ENCODE peak calls at places on chromosomes 12 and 14, in seven cellular contexts. One of them, this sample, is unnamed.

GRCh38 chr12:63021126-63021525 is 86.2 kb upstream of the PPM1H start:
- DNase-seq in stromal cell of bone marrow: no peak
- DNase-seq in activated naive CD4-positive, alpha-beta T cell: no peak
- DNase-seq in omental fat pad: no peak
- DNase-seq in naive B cell: no peak
- DNase-seq in pancreas: no peak
- DNase-seq in neural crest cell: no peak
- DNase-seq in this sample: no peak

GRCh38 chr14:30005114-30005698 is 77.6 kb upstream of the PRKD1 start:
- DNase-seq in omental fat pad: no peak
- DNase-seq in activated naive CD4-positive, alpha-beta T cell: no peak
- DNase-seq in stromal cell of bone marrow: peak
- DNase-seq in pancreas: no peak
- DNase-seq in neural crest cell: no peak
- DNase-seq in naive B cell: no peak
- DNase-seq in this sample: peak

GRCh38 chr14:68346540-68347232 is 446.2 kb downstream of the ZFP36L1 start:
- DNase-seq in stromal cell of bone marrow: no peak
- DNase-seq in activated naive CD4-positive, alpha-beta T cell: no peak
- DNase-seq in omental fat pad: no peak
- DNase-seq in naive B cell: no peak
- DNase-seq in pancreas: no peak
- DNase-seq in neural crest cell: no peak
- DNase-seq in this sample: no peak

GRCh38 chr14:61524936-61525292 is 170.4 kb upstream of the HIF1A start:
- DNase-seq in stromal cell of bone marrow: no peak
- DNase-seq in pancreas: no peak
- DNase-seq in neural crest cell: no peak
- DNase-seq in activated naive CD4-positive, alpha-beta T cell: no peak
- DNase-seq in omental fat pad: no peak
- DNase-seq in naive B cell: no peak
- DNase-seq in this sample: no peak

GRCh38 chr14:92549096-92549852 is 35.7 kb downstream of the RIN3 start:
- DNase-seq in omental fat pad: no peak
- DNase-seq in neural crest cell: no peak
- DNase-seq in stromal cell of bone marrow: no peak
- DNase-seq in naive B cell: no peak
- DNase-seq in pancreas: no peak
- DNase-seq in activated naive CD4-positive, alpha-beta T cell: no peak
- DNase-seq in this sample: no peak

GRCh38 chr14:67473290-67474082 is 15.0 kb downstream of the TMEM229B start:
- DNase-seq in activated naive CD4-positive, alpha-beta T cell: no peak
- DNase-seq in naive B cell: no peak
- DNase-seq in omental fat pad: no peak
- DNase-seq in stromal cell of bone marrow: no peak
- DNase-seq in pancreas: no peak
- DNase-seq in neural crest cell: no peak
- DNase-seq in this sample: no peak

GRCh38 chr14:72614365-72614764 is 279.5 kb downstream of the DPF3 start:
- DNase-seq in naive B cell: no peak
- DNase-seq in neural crest cell: no peak
- DNase-seq in omental fat pad: no peak
- DNase-seq in stromal cell of bone marrow: no peak
- DNase-seq in pancreas: no peak
- DNase-seq in activated naive CD4-positive, alpha-beta T cell: no peak
- DNase-seq in this sample: no peak

GRCh38 chr14:62289471-62289870 is 527.3 kb downstream of the SNAPC1 start:
- DNase-seq in neural crest cell: no peak
- DNase-seq in omental fat pad: no peak
- DNase-seq in naive B cell: no peak
- DNase-seq in activated naive CD4-positive, alpha-beta T cell: no peak
- DNase-seq in stromal cell of bone marrow: no peak
- DNase-seq in pancreas: no peak
- DNase-seq in this sample: no peak

GRCh38 chr14:105600939-105601359 is 74.6 kb downstream of the TMEM121 start:
- DNase-seq in stromal cell of bone marrow: no peak
- DNase-seq in naive B cell: no peak
- DNase-seq in omental fat pad: no peak
- DNase-seq in neural crest cell: no peak
- DNase-seq in pancreas: no peak
- DNase-seq in activated naive CD4-positive, alpha-beta T cell: no peak
- DNase-seq in this sample: no peak

GRCh38 chr12:54253240-54253639 is 26.7 kb downstream of the CBX5 start:
- DNase-seq in omental fat pad: no peak
- DNase-seq in neural crest cell: no peak
- DNase-seq in stromal cell of bone marrow: no peak
- DNase-seq in activated naive CD4-positive, alpha-beta T cell: no peak
- DNase-seq in naive B cell: no peak
- DNase-seq in pancreas: no peak
- DNase-seq in this sample: no peak

GRCh38 chr12:41505001-41505400 is 316.9 kb downstream of the PDZRN4 start:
- DNase-seq in naive B cell: no peak
- DNase-seq in omental fat pad: no peak
- DNase-seq in stromal cell of bone marrow: no peak
- DNase-seq in activated naive CD4-positive, alpha-beta T cell: no peak
- DNase-seq in pancreas: no peak
- DNase-seq in neural crest cell: no peak
- DNase-seq in this sample: no peak

GRCh38 chr14:54564799-54565235 is 2.1 kb upstream of the SAMD4A start:
- DNase-seq in neural crest cell: no peak
- DNase-seq in pancreas: no peak
- DNase-seq in omental fat pad: no peak
- DNase-seq in naive B cell: no peak
- DNase-seq in activated naive CD4-positive, alpha-beta T cell: no peak
- DNase-seq in stromal cell of bone marrow: no peak
- DNase-seq in this sample: peak

GRCh38 chr12:80190001-80190400 is 90.7 kb downstream of the OTOGL start:
- DNase-seq in stromal cell of bone marrow: no peak
- DNase-seq in activated naive CD4-positive, alpha-beta T cell: no peak
- DNase-seq in neural crest cell: no peak
- DNase-seq in naive B cell: no peak
- DNase-seq in omental fat pad: no peak
- DNase-seq in pancreas: no peak
- DNase-seq in this sample: no peak

GRCh38 chr14:100106661-100107112 is 41.5 kb downstream of the EVL start:
- DNase-seq in stromal cell of bone marrow: no peak
- DNase-seq in omental fat pad: no peak
- DNase-seq in activated naive CD4-positive, alpha-beta T cell: no peak
- DNase-seq in neural crest cell: no peak
- DNase-seq in naive B cell: no peak
- DNase-seq in pancreas: no peak
- DNase-seq in this sample: no peak

GRCh38 chr14:99726538-99727095 is 42.5 kb downstream of the CYP46A1 start:
- DNase-seq in naive B cell: no peak
- DNase-seq in stromal cell of bone marrow: no peak
- DNase-seq in pancreas: no peak
- DNase-seq in omental fat pad: peak
- DNase-seq in activated naive CD4-positive, alpha-beta T cell: no peak
- DNase-seq in neural crest cell: no peak
- DNase-seq in this sample: no peak

GRCh38 chr12:32615441-32615840 is 63.7 kb upstream of the DNM1L start:
- DNase-seq in neural crest cell: no peak
- DNase-seq in naive B cell: no peak
- DNase-seq in activated naive CD4-positive, alpha-beta T cell: no peak
- DNase-seq in stromal cell of bone marrow: no peak
- DNase-seq in pancreas: no peak
- DNase-seq in omental fat pad: no peak
- DNase-seq in this sample: no peak

GRCh38 chr12:31589582-31589895 is 1.4 kb downstream of the DENND5B start:
- DNase-seq in activated naive CD4-positive, alpha-beta T cell: no peak
- DNase-seq in naive B cell: peak
- DNase-seq in stromal cell of bone marrow: no peak
- DNase-seq in omental fat pad: no peak
- DNase-seq in neural crest cell: no peak
- DNase-seq in pancreas: no peak
- DNase-seq in this sample: no peak

GRCh38 chr12:100573499-100574261 is at the start of gene GAS2L3:
- DNase-seq in stromal cell of bone marrow: peak
- DNase-seq in neural crest cell: peak
- DNase-seq in pancreas: peak
- DNase-seq in naive B cell: peak
- DNase-seq in activated naive CD4-positive, alpha-beta T cell: no peak
- DNase-seq in omental fat pad: peak
- DNase-seq in this sample: peak

GRCh38 chr14:103136388-103137271 is 13.4 kb downstream of the TNFAIP2 start:
- DNase-seq in naive B cell: no peak
- DNase-seq in pancreas: no peak
- DNase-seq in neural crest cell: no peak
- DNase-seq in omental fat pad: no peak
- DNase-seq in stromal cell of bone marrow: no peak
- DNase-seq in activated naive CD4-positive, alpha-beta T cell: no peak
- DNase-seq in this sample: no peak

GRCh38 chr14:93073366-93073722 is 42.4 kb downstream of the ITPK1 start:
- DNase-seq in pancreas: no peak
- DNase-seq in neural crest cell: no peak
- DNase-seq in stromal cell of bone marrow: no peak
- DNase-seq in omental fat pad: no peak
- DNase-seq in naive B cell: no peak
- DNase-seq in activated naive CD4-positive, alpha-beta T cell: no peak
- DNase-seq in this sample: no peak

GRCh38 chr12:76002598-76003262 is 28.8 kb downstream of the PHLDA1 start:
- DNase-seq in omental fat pad: no peak
- DNase-seq in activated naive CD4-positive, alpha-beta T cell: no peak
- DNase-seq in pancreas: no peak
- DNase-seq in naive B cell: no peak
- DNase-seq in stromal cell of bone marrow: no peak
- DNase-seq in neural crest cell: no peak
- DNase-seq in this sample: no peak

GRCh38 chr14:51562816-51563215 is 88.9 kb upstream of the FRMD6 start:
- DNase-seq in naive B cell: no peak
- DNase-seq in activated naive CD4-positive, alpha-beta T cell: no peak
- DNase-seq in omental fat pad: no peak
- DNase-seq in neural crest cell: no peak
- DNase-seq in pancreas: no peak
- DNase-seq in stromal cell of bone marrow: no peak
- DNase-seq in this sample: no peak

GRCh38 chr12:51391047-51391837 is at the start of gene GALNT6:
- DNase-seq in neural crest cell: peak
- DNase-seq in omental fat pad: no peak
- DNase-seq in activated naive CD4-positive, alpha-beta T cell: no peak
- DNase-seq in stromal cell of bone marrow: no peak
- DNase-seq in naive B cell: peak
- DNase-seq in pancreas: peak
- DNase-seq in this sample: peak

GRCh38 chr12:69929125-69929524 is 104.1 kb downstream of the MYRFL start:
- DNase-seq in activated naive CD4-positive, alpha-beta T cell: no peak
- DNase-seq in pancreas: no peak
- DNase-seq in naive B cell: no peak
- DNase-seq in omental fat pad: no peak
- DNase-seq in neural crest cell: no peak
- DNase-seq in stromal cell of bone marrow: no peak
- DNase-seq in this sample: no peak

GRCh38 chr12:591571-592505 is 71.4 kb downstream of the NINJ2 start:
- DNase-seq in neural crest cell: no peak
- DNase-seq in naive B cell: no peak
- DNase-seq in pancreas: peak
- DNase-seq in activated naive CD4-positive, alpha-beta T cell: no peak
- DNase-seq in omental fat pad: no peak
- DNase-seq in stromal cell of bone marrow: no peak
- DNase-seq in this sample: no peak

This sample was measured in HuH-7.5.